ENCODE peak calls at places on chromosomes 6 and 20, in ten cellular contexts. M, C, R, Z, U, P, D, Y, B and L are unnamed samples.

GRCh38 chr20:37911838-37912273 is 8.9 kb downstream of the VSTM2L start:
- DNase-seq in M (no peak), C (peak; percentile 44), R (no peak), Z (peak; percentile 66), U (no peak), P (no peak), D (no peak), Y (peak; percentile 41), B (peak; percentile 91), L (peak; percentile 38)

GRCh38 chr6:10412165-10412947 is 2.5 kb downstream of the TFAP2A start:
- DNase-seq in M (peak; percentile 29), C (peak; percentile 82), R (no peak), Z (no peak), U (peak; percentile 71), P (peak; percentile 78), D (no peak), Y (no peak), B (peak; percentile 95), L (no peak)

GRCh38 chr6:111423960-111424846 is 58.8 kb downstream of the REV3L start:
- DNase-seq in M (no peak), C (no peak), R (no peak), Z (peak; percentile 24), U (no peak), P (peak; percentile 72), D (no peak), Y (peak; percentile 38), B (peak; percentile 33), L (peak; percentile 76)

GRCh38 chr20:43991982-43992381 is 77.3 kb downstream of the TOX2 start:
- DNase-seq in M (no peak), C (no peak), R (no peak), Z (no peak), U (no peak), P (no peak), D (no peak), Y (no peak), B (no peak), L (no peak)

GRCh38 chr20:1950836-1951235 is 43.0 kb downstream of the PDYN start:
- DNase-seq in M (no peak), C (no peak), R (no peak), Z (no peak), U (no peak), P (no peak), D (no peak), Y (no peak), B (no peak), L (no peak)

GRCh38 chr20:20303742-20304141 is 64.2 kb upstream of the INSM1 start:
- DNase-seq in M (no peak), C (no peak), R (no peak), Z (peak; percentile 48), U (no peak), P (no peak), D (no peak), Y (peak; percentile 10), B (no peak), L (no peak)

GRCh38 chr6:142935553-142936517 is 9.1 kb downstream of the HIVEP2 start:
- DNase-seq in M (peak; percentile 37), C (no peak), R (no peak), Z (no peak), U (no peak), P (no peak), D (no peak), Y (no peak), B (no peak), L (no peak)

GRCh38 chr20:21571841-21572690 is 58.2 kb upstream of the NKX2-2 start:
- DNase-seq in M (peak; percentile 16), C (peak; percentile 34), R (no peak), Z (no peak), U (no peak), P (no peak), D (no peak), Y (no peak), B (peak; percentile 61), L (no peak)

GRCh38 chr20:63202811-63203526 is 13.0 kb downstream of the YTHDF1 start:
- DNase-seq in M (no peak), C (no peak), R (no peak), Z (no peak), U (no peak), P (no peak), D (no peak), Y (no peak), B (no peak), L (no peak)

GRCh38 chr6:11869656-11870340 is 91.2 kb upstream of the ADTRP start:
- DNase-seq in M (no peak), C (no peak), R (no peak), Z (peak; percentile 52), U (peak; percentile 53), P (no peak), D (no peak), Y (peak; percentile 31), B (no peak), L (no peak)

GRCh38 chr6:23280445-23280844 is 711.1 kb downstream of the HDGFL1 start:
- DNase-seq in M (no peak), C (no peak), R (no peak), Z (no peak), U (no peak), P (no peak), D (no peak), Y (no peak), B (peak; percentile 4), L (no peak)

GRCh38 chr20:62651285-62652021 is 9.2 kb downstream of the SLCO4A1 start:
- DNase-seq in M (peak; percentile 93), C (no peak), R (no peak), Z (peak; percentile 53), U (no peak), P (peak; percentile 42), D (no peak), Y (peak; percentile 43), B (peak; percentile 96), L (peak; percentile 68)

GRCh38 chr6:5025911-5026819 is 22.3 kb upstream of the RPP40 start:
- DNase-seq in M (no peak), C (no peak), R (peak; percentile 82), Z (peak; percentile 58), U (peak; percentile 80), P (peak; percentile 48), D (no peak), Y (peak; percentile 64), B (peak; percentile 89), L (peak; percentile 55)
- TF ChIP-seq CTCF in M (no peak), C (peak; percentile 38), R (no peak), Z (peak; percentile 29), U (no peak), P (peak; percentile 14), D (no peak), Y (no peak), B (peak; percentile 32), L (no peak)

GRCh38 chr6:145600299-145600698 is 135.0 kb downstream of the EPM2A start:
- DNase-seq in M (no peak), C (no peak), R (no peak), Z (no peak), U (no peak), P (no peak), D (no peak), Y (no peak), B (no peak), L (no peak)
- H3K27ac ChIP-seq in M (no peak overlapping the region), C (no peak overlapping the region), R (no peak overlapping the region), Z (no peak overlapping the region), U (no peak overlapping the region), P (no peak overlapping the region), D (no peak overlapping the region), Y (no peak overlapping the region), B (no peak overlapping the region), L (no peak overlapping the region)

GRCh38 chr6:102848210-102848609 is 1454.7 kb downstream of the GRIK2 start:
- DNase-seq in M (no peak), C (no peak), R (no peak), Z (no peak), U (no peak), P (no peak), D (no peak), Y (no peak), B (no peak), L (no peak)
- TF ChIP-seq CTCF in M (no peak), C (no peak), R (no peak), Z (no peak), U (no peak), P (no peak), D (no peak), Y (no peak), B (no peak), L (no peak)

GRCh38 chr6:2900221-2900807 is 2.8 kb downstream of the SERPINB9 start:
- DNase-seq in M (no peak), C (no peak), R (no peak), Z (no peak), U (no peak), P (no peak), D (no peak), Y (no peak), B (no peak), L (no peak)
- H3K27ac ChIP-seq in M (peak overlapping the region; percentile 82), C (no peak overlapping the region), R (peak overlapping the region; percentile 69), Z (peak overlapping the region; percentile 2), U (no peak overlapping the region), P (no peak overlapping the region), D (peak overlapping the region; percentile 96), Y (no peak overlapping the region), B (no peak overlapping the region), L (no peak overlapping the region)

GRCh38 chr6:119862719-119863118 is 513.2 kb upstream of the MAN1A1 start:
- DNase-seq in M (no peak), C (peak; percentile 33), R (no peak), Z (no peak), U (no peak), P (no peak), D (no peak), Y (no peak), B (no peak), L (no peak)
- TF ChIP-seq CTCF in M (no peak), C (no peak), R (no peak), Z (no peak), U (no peak), P (no peak), D (no peak), Y (no peak), B (no peak), L (no peak)

DNA sequence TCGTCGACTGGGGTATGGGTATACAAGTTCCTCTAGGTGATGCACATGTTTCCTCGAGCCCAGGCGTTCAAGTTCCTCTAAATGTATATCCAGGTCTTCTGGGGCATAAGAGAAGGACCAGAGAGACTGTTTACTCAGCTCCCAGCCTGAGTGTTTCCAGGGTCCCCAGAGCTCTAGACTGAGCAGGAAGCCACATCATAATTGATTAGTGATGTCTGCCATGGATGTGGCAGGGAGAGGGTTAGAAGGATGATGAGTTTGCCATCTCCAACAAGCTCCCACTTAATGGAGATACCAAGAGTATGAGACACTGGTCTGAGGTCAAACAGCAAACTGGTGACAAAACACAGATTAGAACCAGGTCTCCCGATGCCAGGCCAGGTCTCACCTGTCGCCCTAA is 74.8 kb downstream of the PREX1 start:
- DNase-seq in M (no peak), C (no peak), R (no peak), Z (no peak), U (no peak), P (no peak), D (no peak), Y (no peak), B (no peak), L (no peak)
- H3K27ac ChIP-seq in M (no peak overlapping the region), C (no peak overlapping the region), R (no peak overlapping the region), Z (no peak overlapping the region), U (no peak overlapping the region), P (no peak overlapping the region), D (no peak overlapping the region), Y (no peak overlapping the region), B (no peak overlapping the region), L (no peak overlapping the region)

GRCh38 chr6:107179004-107179403 is 63.7 kb upstream of the BEND3 start:
- DNase-seq in M (no peak), C (no peak), R (no peak), Z (no peak), U (no peak), P (peak; percentile 7), D (no peak), Y (no peak), B (peak; percentile 29), L (no peak)
- TF ChIP-seq CTCF in M (no peak), C (peak; percentile 64), R (no peak), Z (no peak), U (no peak), P (peak; percentile 32), D (no peak), Y (peak; percentile 14), B (peak; percentile 50), L (no peak)

GRCh38 chr20:22716824-22717351 is 132.5 kb upstream of the FOXA2 start:
- DNase-seq in M (no peak), C (peak; percentile 73), R (no peak), Z (no peak), U (no peak), P (no peak), D (no peak), Y (no peak), B (no peak), L (no peak)
- H3K27ac ChIP-seq in M (no peak overlapping the region), C (no peak overlapping the region), R (peak overlapping the region; percentile 74), Z (peak overlapping the region; percentile 78), U (peak overlapping the region; percentile 69), P (no peak overlapping the region), D (peak overlapping the region; percentile 19), Y (peak overlapping the region; percentile 10), B (no peak overlapping the region), L (peak overlapping the region; percentile 8)